ENCODE peak calls at places on chromosomes 11 and 22, in ten cellular contexts. Q is ovary, V is body of pancreas, N is PC-3, S is DMS153, K is NCI-H774, O is IMR-90, J is amygdala, Y is RKO, T is HEK293T. D is an unnamed sample.

GRCh38 chr11:63888170-63889086 is 28.5 kb downstream of the RCOR2 start:
- DNase-seq in Q (peak; percentile 62), V (peak; percentile 87), N (peak; percentile 86), S (peak; percentile 83), K (peak; percentile 80), O (peak; percentile 52), J (no peak), Y (no peak), T (no peak), D (peak; percentile 49)

GRCh38 chr11:115919341-115920086 is 415.3 kb upstream of the CADM1 start:
- DNase-seq in Q (no peak), V (no peak), N (no peak), S (no peak), K (no peak), O (peak; percentile 79), J (no peak), Y (peak; percentile 27), T (no peak), D (no peak)

GRCh38 chr11:129278586-129279319 is 86.6 kb upstream of the ARHGAP32 start:
- DNase-seq in Q (peak; percentile 40), V (peak; percentile 26), N (peak; percentile 43), S (no peak), K (no peak), O (no peak), J (no peak), Y (peak; percentile 16), T (peak; percentile 49), D (peak; percentile 28)

GRCh38 chr11:6468712-6469495 is 4.8 kb downstream of the TRIM3 start:
- DNase-seq in Q (peak; percentile 94), V (peak; percentile 79), N (peak; percentile 31), S (peak; percentile 92), K (peak; percentile 48), O (peak; percentile 87), J (peak; percentile 83), Y (no peak), T (peak; percentile 87), D (peak; percentile 94)

GRCh38 chr11:65498042-65498726 is 661 bp upstream of the MALAT1 start:
- DNase-seq in Q (peak; percentile 63), V (peak; percentile 71), N (peak; percentile 50), S (no peak), K (peak; percentile 74), O (peak; percentile 68), J (peak; percentile 43), Y (peak; percentile 74), T (no peak), D (no peak)

GRCh38 chr22:48710410-48710809 is 1117.3 kb downstream of the BRD1 start:
- DNase-seq in Q (no peak), V (no peak), N (no peak), S (no peak), K (no peak), O (no peak), J (no peak), Y (no peak), T (no peak), D (no peak)

GRCh38 chr11:69636512-69636866 is 4.5 kb upstream of the CCND1 start:
- DNase-seq in Q (peak; percentile 59), V (peak; percentile 76), N (peak; percentile 89), S (no peak), K (no peak), O (peak; percentile 90), J (peak; percentile 43), Y (peak; percentile 76), T (no peak), D (peak; percentile 85)

GRCh38 chr22:40123387-40123786 is 54.3 kb upstream of the TNRC6B start:
- DNase-seq in Q (no peak), V (no peak), N (no peak), S (no peak), K (no peak), O (no peak), J (no peak), Y (no peak), T (peak; percentile 32), D (peak; percentile 48)

GRCh38 chr11:75490221-75491181 is 35.2 kb downstream of the GDPD5 start:
- DNase-seq in Q (no peak), V (no peak), N (peak; percentile 86), S (no peak), K (no peak), O (peak; percentile 32), J (no peak), Y (no peak), T (no peak), D (no peak)

GRCh38 chr11:118522571-118523072 is 4.7 kb upstream of the TTC36 start:
- DNase-seq in Q (peak; percentile 40), V (no peak), N (peak; percentile 61), S (no peak), K (no peak), O (peak; percentile 30), J (no peak), Y (peak; percentile 35), T (peak; percentile 54), D (no peak)

GRCh38 chr11:125300791-125301218 is 136.3 kb downstream of the PKNOX2 start:
- DNase-seq in Q (no peak), V (peak; percentile 36), N (peak; percentile 72), S (no peak), K (no peak), O (peak; percentile 79), J (no peak), Y (peak; percentile 28), T (no peak), D (no peak)

GRCh38 chr11:46210133-46210636 is 67.3 kb upstream of the CREB3L1 start:
- DNase-seq in Q (no peak), V (no peak), N (peak; percentile 19), S (no peak), K (no peak), O (peak; percentile 72), J (no peak), Y (peak; percentile 61), T (no peak), D (no peak)

GRCh38 chr22:29041408-29041807 is 20.2 kb downstream of the C22orf31 start:
- DNase-seq in Q (no peak), V (no peak), N (no peak), S (no peak), K (no peak), O (peak; percentile 82), J (peak; percentile 24), Y (no peak), T (no peak), D (no peak)

GRCh38 chr11:23370580-23371275 is 510.5 kb upstream of the CCDC179 start:
- DNase-seq in Q (no peak), V (no peak), N (peak; percentile 19), S (no peak), K (no peak), O (peak; percentile 10), J (no peak), Y (no peak), T (no peak), D (no peak)

GRCh38 chr11:18623707-18624106 is 10.4 kb downstream of the SPTY2D1 start:
- DNase-seq in Q (no peak), V (no peak), N (no peak), S (no peak), K (no peak), O (no peak), J (no peak), Y (no peak), T (no peak), D (no peak)

GRCh38 chr22:30694171-30694637 is 470 bp upstream of the OSBP2 start:
- DNase-seq in Q (peak; percentile 45), V (peak; percentile 84), N (peak; percentile 44), S (peak; percentile 32), K (peak; percentile 15), O (peak; percentile 35), J (peak; percentile 40), Y (peak; percentile 67), T (peak; percentile 66), D (peak; percentile 45)

GRCh38 chr11:78151804-78152203 is 12.4 kb upstream of the ALG8 start:
- DNase-seq in Q (no peak), V (no peak), N (no peak), S (no peak), K (no peak), O (no peak), J (no peak), Y (no peak), T (no peak), D (no peak)

GRCh38 chr11:134499990-134500389 is 87.9 kb upstream of the B3GAT1 start:
- DNase-seq in Q (no peak), V (no peak), N (no peak), S (no peak), K (no peak), O (no peak), J (no peak), Y (no peak), T (no peak), D (no peak)

GRCh38 chr11:45180158-45180887 is 33.9 kb downstream of the PRDM11 start:
- DNase-seq in Q (peak; percentile 74), V (peak; percentile 77), N (peak; percentile 56), S (peak; percentile 50), K (peak; percentile 39), O (no peak), J (no peak), Y (peak; percentile 60), T (peak; percentile 64), D (peak; percentile 58)

GRCh38 chr11:75339685-75340409 is 11.6 kb downstream of the ARRB1 start:
- DNase-seq in Q (no peak), V (no peak), N (no peak), S (no peak), K (no peak), O (no peak), J (no peak), Y (no peak), T (no peak), D (no peak)

GRCh38 chr11:2108675-2109481 is 30.3 kb downstream of the IGF2 start:
- DNase-seq in Q (no peak), V (no peak), N (no peak), S (no peak), K (no peak), O (no peak), J (no peak), Y (no peak), T (no peak), D (peak; percentile 13)

GRCh38 chr11:86418513-86418912 is 43.8 kb downstream of the CCDC81 start:
- DNase-seq in Q (no peak), V (no peak), N (no peak), S (no peak), K (no peak), O (no peak), J (no peak), Y (no peak), T (no peak), D (no peak)

GRCh38 chr11:1163911-1164735 is 6.4 kb downstream of the MUC5AC start:
- DNase-seq in Q (no peak), V (peak; percentile 7), N (no peak), S (no peak), K (no peak), O (no peak), J (no peak), Y (no peak), T (no peak), D (no peak)

GRCh38 chr11:132674161-132674560 is 858.1 kb downstream of the OPCML start:
- DNase-seq in Q (no peak), V (no peak), N (no peak), S (peak; percentile 66), K (no peak), O (no peak), J (no peak), Y (no peak), T (no peak), D (no peak)

GRCh38 chr22:23549198-23549595 is 30.9 kb downstream of the IGLL1 start:
- DNase-seq in Q (no peak), V (no peak), N (no peak), S (no peak), K (no peak), O (no peak), J (no peak), Y (no peak), T (no peak), D (no peak)

GRCh38 chr11:65711785-65712632 is at the start of gene KAT5:
- DNase-seq in Q (peak; percentile 98), V (peak; percentile 99), N (peak; percentile 99), S (peak; percentile 96), K (peak; percentile 98), O (peak; percentile 98), J (peak; percentile 100), Y (peak; percentile 97), T (peak; percentile 91), D (peak; percentile 99)

GRCh38 chr22:19576460-19577421 is 52.5 kb upstream of the CLDN5 start:
- DNase-seq in Q (no peak), V (no peak), N (peak; percentile 56), S (peak; percentile 4), K (no peak), O (peak; percentile 69), J (no peak), Y (peak; percentile 21), T (peak; percentile 58), D (peak; percentile 49)